ENCODE peak calls at places on chromosomes 11 and 22, in six cellular contexts. Y is PC-9; C is activated CD4-positive, alpha-beta T cell treated with anti-CD3 and anti-CD28 coated beads for 4 hours; B is iPS-NIHi11; J is stomach; I is stimulated activated CD4-positive, alpha-beta T cell treated with anti-CD3 and anti-CD28 coated beads, Interleukin-15, amount 100 ng/mL, for 48 hours. K is an unnamed sample.

GRCh38 chr11:38582756-38583155 is 1984.7 kb upstream of the RAG2 start:
- DNase-seq in Y (no peak), I (no peak), B (no peak), C (no peak), J (no peak), K (no peak)

GRCh38 chr11:123566852-123567251 is 87.6 kb downstream of the SCN3B start:
- DNase-seq in Y (no peak), C (no peak), J (no peak), I (no peak), B (no peak), K (no peak)

GRCh38 chr11:70326365-70326803 is 55.9 kb downstream of the PPFIA1 start:
- DNase-seq in C (no peak), J (peak; percentile 24), I (no peak), Y (no peak), B (no peak), K (peak; percentile 66)

GRCh38 chr11:68026391-68027105 is 3.9 kb upstream of the NDUFS8 start:
- DNase-seq in C (no peak), I (no peak), J (no peak), Y (no peak), B (no peak), K (no peak)

GRCh38 chr11:70505331-70505731 is 107.0 kb downstream of the CTTN start:
- DNase-seq in Y (no peak), C (no peak), J (no peak), I (no peak), B (no peak), K (no peak)

GRCh38 chr11:28701760-28702449 is 593.7 kb downstream of the METTL15 start:
- DNase-seq in C (no peak), Y (peak; percentile 78), I (no peak), B (no peak), J (peak; percentile 42), K (no peak)

GRCh38 chr22:26885441-26886261 is 228.3 kb downstream of the MIAT start:
- DNase-seq in B (no peak), Y (no peak), I (no peak), C (no peak), J (no peak), K (no peak)

GRCh38 chr22:44881246-44881600 is 128.6 kb downstream of the PHF21B start:
- DNase-seq in Y (no peak), C (no peak), I (no peak), J (no peak), B (no peak), K (no peak)

GRCh38 chr11:79045811-79046304 is 395.0 kb downstream of the TENM4 start:
- DNase-seq in I (no peak), J (no peak), Y (no peak), B (no peak), C (no peak), K (peak; percentile 35)

GRCh38 chr22:46072981-46073682 is 77.2 kb upstream of the PPARA start:
- DNase-seq in I (no peak), Y (no peak), B (no peak), C (no peak), J (peak; percentile 22), K (no peak)

GRCh38 chr11:111942826-111943225 is 5.7 kb downstream of the DIXDC1 start:
- DNase-seq in Y (no peak), I (no peak), J (no peak), C (no peak), B (no peak), K (peak; percentile 46)

GRCh38 chr11:65090628-65091027 is 5.4 kb upstream of the VPS51 start:
- DNase-seq in J (no peak), I (no peak), C (no peak), Y (no peak), B (no peak), K (no peak)

GRCh38 chr11:66002648-66003225 is 434 bp downstream of the BANF1 start:
- DNase-seq in J (peak; percentile 70), C (no peak), I (no peak), B (no peak), Y (peak; percentile 70), K (peak; percentile 71)

K was measured in AG08395.